ENCODE peak calls at places on chromosomes 4 and X, in nine cellular contexts. Q, F, A, M, E, S, H, P and I are unnamed samples.

GRCh38 chr4:184693056-184693455 is 40.8 kb downstream of the CENPU start:
- DNase-seq in H (no peak), Q (no peak), M (no peak), A (no peak), F (no peak), E (no peak), S (no peak), P (peak; percentile 14), I (no peak)

GRCh38 chr4:101162990-101163380 is 184.3 kb downstream of the PPP3CA start:
- DNase-seq in F (no peak), Q (no peak), H (no peak), E (no peak), A (no peak), P (no peak), M (no peak), S (no peak), I (no peak)

GRCh38 chrX:131609480-131609879 is 65.6 kb downstream of the OR13H1 start:
- DNase-seq in F (no peak), M (no peak), H (peak; percentile 4), S (no peak), A (no peak), E (no peak), Q (no peak), P (no peak), I (no peak)

GRCh38 chr4:188005561-188005960 is 10.0 kb downstream of the ZFP42 start:
- DNase-seq in E (no peak), F (no peak), M (no peak), H (peak; percentile 65), S (no peak), Q (no peak), P (no peak), A (no peak), I (no peak)

GRCh38 chr4:165692082-165692481 is 181.0 kb upstream of the TLL1 start:
- DNase-seq in F (peak; percentile 38), M (no peak), Q (no peak), E (no peak), S (no peak), A (no peak), P (no peak), H (no peak), I (no peak)

GRCh38 chr4:119550857-119551532 is 77.6 kb downstream of the PDE5A start:
- DNase-seq in M (no peak), P (no peak), F (peak; percentile 43), A (no peak), Q (no peak), H (no peak), S (no peak), E (no peak), I (no peak)

GRCh38 chrX:27575565-27575964 is 14.6 kb upstream of the DCAF8L2 start:
- DNase-seq in F (no peak), M (no peak), A (no peak), Q (no peak), H (no peak), S (no peak), E (no peak), P (no peak), I (no peak)

GRCh38 chrX:139691493-139691842 is 16.5 kb downstream of the MCF2 start:
- DNase-seq in H (no peak), M (no peak), P (no peak), E (peak; percentile 15), Q (no peak), F (peak; percentile 9), A (no peak), S (no peak), I (peak; percentile 5)